ENCODE peak calls at places on chromosomes 1 and 21, in nine cellular contexts. Y, W, Z, I, G, T, F, U and P are unnamed samples.

GRCh38 chr1:57966751-57967406 is 543.0 kb upstream of the DAB1 start:
- DNase-seq in Y (no peak), W (no peak), Z (no peak), I (no peak), G (no peak), T (no peak), F (peak; percentile 57), U (no peak), P (no peak)

GRCh38 chr1:72557446-72558049 is 275.2 kb upstream of the NEGR1 start:
- DNase-seq in Y (no peak), W (no peak), Z (no peak), I (no peak), G (no peak), T (no peak), F (peak; percentile 28), U (no peak), P (peak; percentile 3)

GRCh38 chr1:53804791-53805505 is 33.1 kb downstream of the NDC1 start:
- DNase-seq in Y (no peak), W (no peak), Z (no peak), I (no peak), G (no peak), T (no peak), F (no peak), U (no peak), P (no peak)

GRCh38 chr1:103525114-103525606 is 339 bp upstream of the RNPC3 start:
- DNase-seq in Y (no peak), W (no peak), Z (peak; percentile 38), I (no peak), G (no peak), T (no peak), F (peak; percentile 81), U (peak; percentile 64), P (peak; percentile 74)

GRCh38 chr1:7594002-7594713 is 176.9 kb upstream of the VAMP3 start:
- DNase-seq in Y (no peak), W (peak; percentile 19), Z (no peak), I (peak; percentile 12), G (peak; percentile 19), T (no peak), F (no peak), U (no peak), P (no peak)

GRCh38 chr1:12230549-12231275 is 882 bp downstream of the VPS13D start:
- DNase-seq in Y (no peak), W (peak; percentile 75), Z (peak; percentile 19), I (peak; percentile 73), G (peak; percentile 84), T (peak; percentile 42), F (peak; percentile 58), U (peak; percentile 86), P (peak; percentile 56)

GRCh38 chr21:24938592-24938991 is 668.7 kb downstream of the MRPL39 start:
- DNase-seq in Y (no peak), W (no peak), Z (no peak), I (no peak), G (no peak), T (no peak), F (no peak), U (no peak), P (no peak)

GRCh38 chr1:66769512-66770229 is 17.4 kb downstream of the DYNLT5 start:
- DNase-seq in Y (no peak), W (no peak), Z (peak; percentile 20), I (no peak), G (no peak), T (no peak), F (no peak), U (no peak), P (peak; percentile 3)

GRCh38 chr1:59408608-59409007 is 111.7 kb downstream of the FGGY start:
- DNase-seq in Y (no peak), W (no peak), Z (no peak), I (no peak), G (no peak), T (no peak), F (peak; percentile 31), U (no peak), P (no peak)

GRCh38 chr21:43802713-43803313 is 13.4 kb downstream of the RRP1 start:
- DNase-seq in Y (no peak), W (no peak), Z (no peak), I (no peak), G (no peak), T (no peak), F (no peak), U (no peak), P (no peak)

GRCh38 chr1:223363856-223364684 is at the start of gene SUSD4:
- DNase-seq in Y (no peak), W (no peak), Z (peak; percentile 60), I (no peak), G (peak; percentile 80), T (peak; percentile 54), F (peak; percentile 76), U (peak; percentile 72), P (peak; percentile 48)

GRCh38 chr1:227899820-227900449 is 47.8 kb downstream of the WNT9A start:
- DNase-seq in Y (no peak), W (peak; percentile 45), Z (no peak), I (peak; percentile 56), G (peak; percentile 54), T (no peak), F (no peak), U (no peak), P (no peak)

GRCh38 chr1:3536395-3536794 is 74.9 kb downstream of the MEGF6 start:
- DNase-seq in Y (no peak), W (no peak), Z (no peak), I (no peak), G (no peak), T (no peak), F (no peak), U (no peak), P (no peak)

GRCh38 chr1:1858382-1859086 is 32.4 kb downstream of the GNB1 start:
- DNase-seq in Y (peak; percentile 94), W (peak; percentile 86), Z (peak; percentile 16), I (peak; percentile 88), G (peak; percentile 78), T (peak; percentile 28), F (peak; percentile 91), U (peak; percentile 57), P (peak; percentile 97)

GRCh38 chr1:3975903-3976630 is 76.0 kb upstream of the C1orf174 start:
- DNase-seq in Y (no peak), W (no peak), Z (no peak), I (no peak), G (peak; percentile 54), T (no peak), F (no peak), U (no peak), P (no peak)

GRCh38 chr1:28141685-28142084 is 34.8 kb downstream of the PTAFR start:
- DNase-seq in Y (no peak), W (no peak), Z (no peak), I (no peak), G (no peak), T (no peak), F (no peak), U (no peak), P (no peak)

GRCh38 chr1:28136636-28137613 is 39.6 kb downstream of the PTAFR start:
- DNase-seq in Y (no peak), W (no peak), Z (no peak), I (no peak), G (no peak), T (no peak), F (no peak), U (no peak), P (no peak)

GRCh38 chr1:28134651-28135207 is 41.8 kb downstream of the PTAFR start:
- DNase-seq in Y (no peak), W (no peak), Z (no peak), I (no peak), G (no peak), T (no peak), F (no peak), U (no peak), P (no peak)

GRCh38 chr1:28135910-28136635 is 40.4 kb downstream of the PTAFR start:
- DNase-seq in Y (no peak), W (no peak), Z (no peak), I (no peak), G (no peak), T (peak; percentile 55), F (no peak), U (no peak), P (no peak)

GRCh38 chr1:28139033-28139712 is 37.3 kb downstream of the PTAFR start:
- DNase-seq in Y (no peak), W (no peak), Z (no peak), I (no peak), G (no peak), T (no peak), F (no peak), U (no peak), P (no peak)
- H3K4me3 ChIP-seq in Y (no peak overlapping the region), W (no peak overlapping the region), Z (no peak overlapping the region), I (no peak overlapping the region), G (no peak overlapping the region), T (no peak overlapping the region), F (no peak overlapping the region), U (no peak overlapping the region), P (no peak overlapping the region)

GRCh38 chr1:27292111-27292510 is 29.9 kb upstream of the TMEM222 start:
- DNase-seq in Y (no peak), W (no peak), Z (no peak), I (no peak), G (no peak), T (no peak), F (peak; percentile 20), U (no peak), P (peak; percentile 37)
- H3K36me3 ChIP-seq in Y (peaks cover 80% of the 10 kb centered on the region), W (peaks cover 80% of the 10 kb centered on the region), Z (peaks cover 16% of the 10 kb centered on the region), I (peaks cover 48% of the 10 kb centered on the region), G (peaks cover 8% of the 10 kb centered on the region), T (no peaks in the 10 kb centered on the region), F (no peaks in the 10 kb centered on the region), U (peaks cover 9% of the 10 kb centered on the region), P (peaks cover 7% of the 10 kb centered on the region)

DNA sequence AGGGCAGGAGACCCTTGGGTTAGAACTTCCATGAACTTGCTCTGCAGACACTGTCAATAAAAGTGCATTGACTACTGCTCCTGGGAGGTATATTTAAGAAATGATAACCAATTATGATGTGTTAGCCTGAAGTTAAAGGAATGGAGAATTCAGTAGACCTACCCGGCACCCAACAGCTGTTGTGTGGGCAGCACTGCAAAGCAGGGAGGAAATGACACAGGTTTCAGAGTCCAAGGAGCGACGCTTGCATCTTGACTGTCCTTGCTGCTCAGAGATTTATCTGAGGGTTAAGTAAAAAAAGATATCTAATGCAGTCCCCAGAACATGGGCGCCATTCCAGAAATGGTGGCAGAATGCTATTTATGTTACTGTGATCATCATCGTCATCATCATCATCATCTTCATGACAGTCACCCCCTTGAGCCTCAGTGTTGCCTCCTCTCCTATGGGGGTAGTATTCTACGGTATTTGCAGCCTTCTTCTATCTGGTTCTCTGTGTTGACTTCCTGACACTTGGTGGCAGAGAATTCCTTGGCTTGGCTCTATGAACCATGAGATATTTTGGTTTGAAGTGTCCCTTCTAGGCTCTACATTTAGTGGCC is 225.9 kb downstream of the KAZN start:
- DNase-seq in Y (no peak), W (no peak), Z (no peak), I (no peak), G (no peak), T (no peak), F (no peak), U (no peak), P (no peak)
- H3K27ac ChIP-seq in Y (no peak overlapping the region), W (no peak overlapping the region), Z (no peak overlapping the region), I (no peak overlapping the region), G (no peak overlapping the region), T (no peak overlapping the region), F (no peak overlapping the region), U (no peak overlapping the region), P (no peak overlapping the region)

DNA sequence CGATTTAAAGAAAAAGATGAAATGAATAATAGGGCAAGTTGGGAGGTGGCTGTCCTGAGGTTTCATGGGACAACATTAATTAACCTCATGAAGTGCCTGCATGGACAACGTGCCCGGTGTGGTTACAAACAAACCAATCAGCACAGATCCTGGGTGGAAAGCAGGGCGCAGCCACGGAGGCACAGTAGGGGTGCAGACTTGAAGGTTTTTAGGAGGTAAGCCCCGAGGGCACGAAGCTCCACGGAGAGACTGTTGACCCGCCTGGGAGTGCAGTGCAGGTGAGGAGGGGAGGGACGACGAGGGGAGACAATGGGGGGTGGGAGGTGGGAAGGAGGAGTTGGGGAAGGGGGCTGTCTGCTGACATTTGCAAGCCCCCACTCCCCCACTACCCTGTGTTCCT is 2.3 kb upstream of the RIPK4 start:
- DNase-seq in Y (no peak), W (peak; percentile 56), Z (no peak), I (no peak), G (peak; percentile 51), T (no peak), F (peak; percentile 20), U (no peak), P (peak; percentile 45)
- H3K4me3 ChIP-seq in Y (peak overlapping the region; percentile 10), W (peak overlapping the region; percentile 35), Z (peak overlapping the region; percentile 33), I (peak overlapping the region; percentile 7), G (peak overlapping the region; percentile 12), T (peak overlapping the region; percentile 100), F (no peak overlapping the region), U (no peak overlapping the region), P (peak overlapping the region; percentile 92)